ENCODE peak calls at places on chromosomes 7 and 10, in six cellular contexts. B is IMR-90, Z is trophoblast cell, V is H9, X is neuronal stem cell, P is H1. J is an unnamed sample.

GRCh38 chr10:116118851-116119250 is 154.2 kb downstream of the GFRA1 start:
- DNase-seq in B (no peak), Z (no peak), V (no peak), X (no peak), P (no peak), J (no peak)

GRCh38 chr7:46649896-46650295 is 728.8 kb upstream of the IGFBP3 start:
- DNase-seq in B (no peak), Z (no peak), V (no peak), X (no peak), P (no peak), J (no peak)

GRCh38 chr7:66626236-66626957 is 2.3 kb upstream of the KCTD7 start:
- DNase-seq in B (peak; percentile 80), Z (peak; percentile 94), V (no peak), X (no peak), P (no peak), J (peak; percentile 77)

GRCh38 chr7:80127412-80128150 is 7.0 kb upstream of the GNAI1 start:
- DNase-seq in B (no peak), Z (no peak), V (peak; percentile 70), X (peak; percentile 61), P (no peak), J (peak; percentile 45)

GRCh38 chr10:20195076-20195475 is 378.8 kb downstream of the PLXDC2 start:
- DNase-seq in B (no peak), Z (no peak), V (no peak), X (no peak), P (no peak), J (no peak)

GRCh38 chr7:22402250-22402649 is 45.3 kb upstream of the RAPGEF5 start:
- DNase-seq in B (no peak), Z (no peak), V (no peak), X (no peak), P (no peak), J (no peak)

GRCh38 chr7:98831641-98832221 is 38.1 kb downstream of the TMEM130 start:
- DNase-seq in B (peak; percentile 27), Z (peak; percentile 48), V (peak; percentile 53), X (no peak), P (peak; percentile 87), J (peak; percentile 7)

GRCh38 chr7:108149908-108150307 is 19.7 kb upstream of the LAMB4 start:
- DNase-seq in B (no peak), Z (no peak), V (no peak), X (no peak), P (no peak), J (no peak)

GRCh38 chr10:30238836-30239235 is 110.2 kb downstream of the MTPAP start:
- DNase-seq in B (no peak), Z (no peak), V (no peak), X (no peak), P (no peak), J (no peak)

GRCh38 chr7:66508431-66508830 is 120.2 kb upstream of the KCTD7 start:
- DNase-seq in B (no peak), Z (no peak), V (no peak), X (no peak), P (no peak), J (no peak)

GRCh38 chr7:138876326-138876725 is 78.3 kb upstream of the ATP6V0A4 start:
- DNase-seq in B (no peak), Z (peak; percentile 69), V (no peak), X (no peak), P (no peak), J (no peak)

GRCh38 chr10:91571671-91572070 is 61.2 kb downstream of the PPP1R3C start:
- DNase-seq in B (no peak), Z (no peak), V (no peak), X (no peak), P (no peak), J (no peak)

GRCh38 chr10:125039354-125039769 is 97.4 kb downstream of the ZRANB1 start:
- DNase-seq in B (no peak), Z (no peak), V (no peak), X (no peak), P (no peak), J (no peak)

GRCh38 chr10:11515596-11516418 is 95.6 kb downstream of the USP6NL start:
- DNase-seq in B (peak; percentile 70), Z (peak; percentile 77), V (no peak), X (no peak), P (no peak), J (peak; percentile 72)

GRCh38 chr10:113957013-113957412 is 86.7 kb upstream of the ADRB1 start:
- DNase-seq in B (peak; percentile 93), Z (no peak), V (no peak), X (no peak), P (no peak), J (peak; percentile 69)

GRCh38 chr10:79401015-79401921 is 44.2 kb downstream of the ZCCHC24 start:
- DNase-seq in B (peak; percentile 49), Z (no peak), V (no peak), X (no peak), P (no peak), J (peak; percentile 63)

GRCh38 chr10:50417906-50418697 is 166.8 kb upstream of the ASAH2 start:
- DNase-seq in B (peak; percentile 80), Z (peak; percentile 85), V (peak; percentile 71), X (peak; percentile 38), P (peak; percentile 76), J (peak; percentile 73)

GRCh38 chr10:79446451-79447020 is 1.1 kb upstream of the ZCCHC24 start:
- DNase-seq in B (no peak), Z (peak; percentile 31), V (peak; percentile 67), X (peak; percentile 68), P (peak; percentile 74), J (no peak)

GRCh38 chr10:88661018-88661417 is 3.2 kb upstream of the LIPF start:
- DNase-seq in B (no peak), Z (no peak), V (no peak), X (no peak), P (no peak), J (no peak)

GRCh38 chr10:42783181-42783549 is 570 bp downstream of the BMS1 start:
- DNase-seq in B (peak; percentile 74), Z (peak; percentile 62), V (no peak), X (no peak), P (no peak), J (peak; percentile 74)

GRCh38 chr7:131764143-131764795 is 207.8 kb upstream of the PODXL start:
- DNase-seq in B (no peak), Z (no peak), V (no peak), X (no peak), P (no peak), J (no peak)

DNA sequence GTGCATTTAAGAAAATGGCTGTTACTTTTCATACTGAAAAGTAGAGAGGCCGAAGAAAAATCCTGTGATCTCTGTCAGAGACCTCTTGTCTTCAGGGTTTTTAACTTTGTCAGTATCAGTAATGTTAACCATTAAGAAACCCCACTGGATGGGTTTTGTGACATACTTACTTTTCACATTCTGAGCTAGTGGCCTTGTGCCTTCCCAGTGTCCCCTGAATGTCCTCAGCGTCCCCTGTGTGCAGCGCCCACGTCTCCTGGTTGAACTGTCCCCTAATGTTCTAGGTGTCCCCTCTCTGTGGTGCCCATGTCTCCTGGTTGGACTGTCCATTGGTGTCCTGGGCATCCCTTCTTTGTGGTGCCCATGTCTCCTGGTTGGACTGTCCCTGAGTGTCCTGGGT is 9.6 kb downstream of the DYNC2I1 start:
- DNase-seq in B (no peak), Z (no peak), V (no peak), X (no peak), P (no peak), J (no peak)
- H3K14ac ChIP-seq in B (no peak overlapping the region), Z (no peak overlapping the region), V (no peak overlapping the region), X (peak overlapping the region; percentile 75), P (no peak overlapping the region), J (no peak overlapping the region)

DNA sequence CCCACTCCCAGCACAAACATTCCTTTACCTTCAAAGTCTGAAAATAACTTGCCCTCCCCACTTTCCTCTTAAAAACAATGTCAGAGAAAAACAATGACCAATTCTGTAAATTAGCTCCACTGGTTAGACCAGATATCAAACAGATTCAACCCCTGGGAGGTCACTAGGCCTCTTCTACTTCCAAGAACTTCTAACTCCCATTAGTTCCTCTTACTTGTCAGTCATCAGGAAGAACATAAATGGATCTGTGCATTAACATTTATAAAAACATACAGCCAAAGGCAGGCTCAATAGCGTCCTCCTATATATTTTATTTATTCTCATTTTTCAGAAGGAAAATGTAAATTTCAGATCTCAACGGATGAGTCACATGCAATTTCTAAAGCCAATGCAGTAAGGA is 2.2 kb downstream of the ELAPOR2 start:
- DNase-seq in B (no peak), Z (no peak), V (no peak), X (no peak), P (no peak), J (no peak)
- H3K14ac ChIP-seq in B (no peak overlapping the region), Z (no peak overlapping the region), V (no peak overlapping the region), X (no peak overlapping the region), P (no peak overlapping the region), J (no peak overlapping the region)

DNA sequence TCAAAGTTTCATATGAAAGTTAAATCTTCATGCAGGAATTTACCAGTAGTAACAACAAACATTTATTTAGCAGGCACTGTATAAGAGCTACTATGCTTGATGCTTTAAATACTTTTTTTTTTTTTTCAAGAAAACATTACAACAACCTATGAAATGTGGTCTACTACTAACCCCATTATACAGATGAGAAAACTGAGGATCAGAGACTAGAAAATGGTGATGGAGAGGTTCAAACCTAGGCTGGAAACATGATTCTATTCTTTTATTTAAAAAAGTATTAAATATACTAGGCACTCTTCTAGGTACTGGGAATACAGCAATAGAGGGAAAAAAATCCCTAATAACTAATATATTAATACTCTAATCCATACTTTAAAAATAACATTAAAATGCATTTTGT is 40.6 kb upstream of the TMEM168 start:
- DNase-seq in B (no peak), Z (no peak), V (no peak), X (no peak), P (no peak), J (no peak)
- H3K14ac ChIP-seq in B (no peak overlapping the region), Z (no peak overlapping the region), V (no peak overlapping the region), X (no peak overlapping the region), P (no peak overlapping the region), J (no peak overlapping the region)

DNA sequence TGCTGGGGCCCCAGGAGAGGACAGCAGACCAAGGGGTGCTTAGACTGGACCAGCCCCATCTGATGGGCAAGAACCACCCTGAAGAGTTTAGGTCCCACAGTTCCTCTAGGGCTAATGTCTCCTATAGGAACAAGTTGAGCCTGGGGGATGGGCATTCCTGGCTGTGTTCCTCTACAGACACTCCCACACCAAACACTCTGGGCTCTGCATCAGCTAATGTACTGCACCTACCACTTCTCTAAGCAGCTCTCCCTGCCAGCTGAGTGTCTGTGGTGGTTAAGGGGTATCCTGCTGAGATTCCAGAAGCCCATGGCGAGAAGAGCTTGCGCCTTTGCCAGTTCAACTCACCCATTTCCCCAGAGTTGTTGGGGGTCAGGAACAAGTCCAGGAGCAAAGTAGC is 284.1 kb upstream of the CSTF2T start:
- DNase-seq in B (no peak), Z (no peak), V (no peak), X (no peak), P (no peak), J (no peak)
- H3K14ac ChIP-seq in B (no peak overlapping the region), Z (no peak overlapping the region), V (no peak overlapping the region), X (peak overlapping the region; percentile 90), P (no peak overlapping the region), J (no peak overlapping the region)

DNA sequence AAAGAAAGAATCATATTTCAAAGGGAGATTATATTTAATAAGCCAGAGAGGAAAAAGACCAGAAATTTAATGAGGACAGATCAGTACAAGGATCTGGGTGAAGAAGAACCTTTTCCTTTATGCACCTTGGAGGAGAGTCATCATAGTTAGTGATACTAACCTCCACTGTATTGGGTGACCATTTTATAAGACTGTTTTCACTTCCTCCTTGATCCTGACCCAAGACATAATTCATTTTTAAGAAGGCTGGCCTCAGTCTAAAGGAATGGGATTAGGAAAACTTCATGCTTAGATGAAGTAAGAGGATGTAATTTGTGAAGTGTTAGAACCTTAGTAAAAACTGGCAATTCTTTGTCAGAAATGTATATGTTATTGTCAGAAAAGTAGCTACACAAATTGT is 68.6 kb downstream of the ADAM22 start:
- DNase-seq in B (no peak), Z (no peak), V (no peak), X (no peak), P (no peak), J (no peak)
- H3K14ac ChIP-seq in B (no peak overlapping the region), Z (no peak overlapping the region), V (no peak overlapping the region), X (no peak overlapping the region), P (no peak overlapping the region), J (no peak overlapping the region)

GRCh38 chr7:130140551-130141160 is 64.5 kb downstream of the TMEM209 start:
- DNase-seq in B (no peak), Z (no peak), V (peak; percentile 60), X (no peak), P (peak; percentile 66), J (no peak)
- H3K14ac ChIP-seq in B (peak overlapping the region; percentile 31), Z (peak overlapping the region; percentile 86), V (peak overlapping the region; percentile 97), X (no peak overlapping the region), P (no peak overlapping the region), J (no peak overlapping the region)

J was measured in mesenchymal stem cell.